ENCODE peak calls at places on chromosome 12, in six cellular contexts. J, Y, P, S, G and C are unnamed samples.

GRCh38 chr12:127558363-127558762 is 708.6 kb upstream of the TMEM132C start:
- DNase-seq in J (no peak), Y (no peak), P (no peak), S (no peak), G (no peak), C (no peak)

GRCh38 chr12:109653896-109654295 is 59.7 kb upstream of the FAM222A start:
- DNase-seq in J (no peak), Y (no peak), P (no peak), S (no peak), G (no peak), C (no peak)

GRCh38 chr12:38384816-38385491 is 68.4 kb downstream of the ALG10B start:
- DNase-seq in J (no peak), Y (no peak), P (no peak), S (no peak), G (no peak), C (no peak)

GRCh38 chr12:27236498-27236897 is 7.6 kb upstream of the STK38L start:
- DNase-seq in J (no peak), Y (no peak), P (peak), S (no peak), G (no peak), C (no peak)

GRCh38 chr12:48183091-48183875 is at the start of gene CCDC184:
- DNase-seq in J (peak), Y (peak), P (peak), S (peak), G (peak), C (no peak)

GRCh38 chr12:304815-305214 is 42.2 kb upstream of the SLC6A13 start:
- DNase-seq in J (no peak), Y (no peak), P (peak), S (no peak), G (no peak), C (no peak)

GRCh38 chr12:131477613-131478012 is 233.3 kb upstream of the SFSWAP start:
- DNase-seq in J (no peak), Y (no peak), P (no peak), S (no peak), G (no peak), C (no peak)

GRCh38 chr12:102950107-102950949 is 7.1 kb upstream of the ASCL1 start:
- DNase-seq in J (no peak), Y (peak), P (no peak), S (no peak), G (no peak), C (no peak)

GRCh38 chr12:10807186-10807585 is at the start of gene TAS2R8:
- DNase-seq in J (no peak), Y (no peak), P (no peak), S (no peak), G (no peak), C (no peak)

GRCh38 chr12:43914923-43915468 is 79.1 kb downstream of the TMEM117 start:
- DNase-seq in J (no peak), Y (no peak), P (no peak), S (no peak), G (no peak), C (no peak)

GRCh38 chr12:25518512-25518911 is 34.6 kb downstream of the LMNTD1 start:
- DNase-seq in J (no peak), Y (no peak), P (peak), S (no peak), G (no peak), C (no peak)

GRCh38 chr12:42804928-42805327 is 215.4 kb upstream of the PRICKLE1 start:
- DNase-seq in J (no peak), Y (no peak), P (no peak), S (no peak), G (no peak), C (no peak)

GRCh38 chr12:46299846-46300245 is 31.0 kb upstream of the SLC38A1 start:
- DNase-seq in J (no peak), Y (no peak), P (no peak), S (no peak), G (no peak), C (no peak)

GRCh38 chr12:40104461-40105264 is 1.2 kb downstream of the SLC2A13 start:
- DNase-seq in J (peak), Y (no peak), P (no peak), S (no peak), G (peak), C (no peak)

GRCh38 chr12:111685322-111685810 is 390 bp downstream of the BRAP start:
- DNase-seq in J (no peak), Y (no peak), P (no peak), S (no peak), G (no peak), C (no peak)

GRCh38 chr12:116210762-116211161 is 66.7 kb downstream of the MED13L start:
- DNase-seq in J (no peak), Y (no peak), P (no peak), S (no peak), G (no peak), C (no peak)

GRCh38 chr12:42946776-42947435 is 357.4 kb upstream of the PRICKLE1 start:
- DNase-seq in J (no peak), Y (no peak), P (no peak), S (no peak), G (no peak), C (no peak)

DNA sequence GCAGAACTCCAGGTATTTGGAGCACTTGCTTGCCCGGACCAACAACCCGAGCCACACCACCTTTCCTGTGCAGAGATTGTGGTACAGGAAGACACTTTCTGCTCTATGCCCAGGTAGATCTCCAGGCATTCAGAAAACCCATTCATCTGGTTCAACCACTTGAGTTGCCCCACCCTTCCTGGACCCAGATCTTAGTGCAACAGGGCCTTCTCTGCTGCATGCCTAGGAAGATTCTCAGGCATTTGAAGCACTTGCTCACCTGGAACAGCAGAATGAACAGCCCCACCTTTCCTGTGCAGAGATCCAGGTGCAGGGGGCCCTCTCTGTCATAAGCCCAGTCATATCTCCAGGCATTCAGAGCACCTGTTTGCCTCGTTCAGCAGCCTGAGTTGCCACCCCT is 412.8 kb upstream of the MGAT4C start:
- DNase-seq in J (no peak), Y (peak), P (no peak), S (no peak), G (no peak), C (no peak)
- TF ChIP-seq CTCF in J (no peak), Y (no peak), P (no peak), S (no peak), G (no peak), C (no peak)

DNA sequence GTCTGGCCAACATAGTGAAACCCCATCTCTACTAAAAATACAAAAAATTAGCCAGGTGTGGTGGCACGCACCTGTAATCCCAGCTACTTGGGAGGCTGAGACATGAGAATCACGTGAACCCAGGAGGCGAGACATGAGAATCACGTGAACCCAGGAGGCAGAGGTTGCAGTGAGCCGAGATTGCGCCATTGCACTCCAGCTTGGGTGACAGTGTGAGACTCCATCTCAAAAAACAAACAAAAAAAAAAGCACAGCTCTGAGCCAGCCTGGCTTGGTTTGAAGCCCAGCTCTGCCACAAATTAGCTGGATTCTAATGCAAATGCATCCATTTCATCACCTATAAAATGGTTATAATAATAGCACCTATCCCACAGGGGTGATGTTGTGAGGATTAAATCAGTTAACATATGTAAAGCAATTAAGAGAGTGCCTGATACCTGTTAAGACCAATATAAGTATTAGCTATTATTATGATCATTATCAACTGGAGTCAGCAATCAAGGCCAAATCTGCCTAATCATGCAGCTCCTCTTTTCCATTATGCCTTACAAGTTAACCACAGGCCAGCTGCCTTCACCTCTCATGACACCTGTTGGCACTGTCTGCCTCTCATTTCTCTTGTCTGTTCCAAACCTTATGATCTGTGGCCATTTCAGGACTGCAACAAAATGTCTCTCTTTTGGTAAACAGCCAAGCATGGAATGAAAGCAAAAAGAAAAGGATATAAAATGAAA is 2.1 kb downstream of the GNPTAB start:
- DNase-seq in J (no peak), Y (no peak), P (no peak), S (no peak), G (no peak), C (no peak)
- H3K4me3 ChIP-seq in J (no peak), Y (peak), P (no peak), S (no peak), G (no peak), C (no peak)

DNA sequence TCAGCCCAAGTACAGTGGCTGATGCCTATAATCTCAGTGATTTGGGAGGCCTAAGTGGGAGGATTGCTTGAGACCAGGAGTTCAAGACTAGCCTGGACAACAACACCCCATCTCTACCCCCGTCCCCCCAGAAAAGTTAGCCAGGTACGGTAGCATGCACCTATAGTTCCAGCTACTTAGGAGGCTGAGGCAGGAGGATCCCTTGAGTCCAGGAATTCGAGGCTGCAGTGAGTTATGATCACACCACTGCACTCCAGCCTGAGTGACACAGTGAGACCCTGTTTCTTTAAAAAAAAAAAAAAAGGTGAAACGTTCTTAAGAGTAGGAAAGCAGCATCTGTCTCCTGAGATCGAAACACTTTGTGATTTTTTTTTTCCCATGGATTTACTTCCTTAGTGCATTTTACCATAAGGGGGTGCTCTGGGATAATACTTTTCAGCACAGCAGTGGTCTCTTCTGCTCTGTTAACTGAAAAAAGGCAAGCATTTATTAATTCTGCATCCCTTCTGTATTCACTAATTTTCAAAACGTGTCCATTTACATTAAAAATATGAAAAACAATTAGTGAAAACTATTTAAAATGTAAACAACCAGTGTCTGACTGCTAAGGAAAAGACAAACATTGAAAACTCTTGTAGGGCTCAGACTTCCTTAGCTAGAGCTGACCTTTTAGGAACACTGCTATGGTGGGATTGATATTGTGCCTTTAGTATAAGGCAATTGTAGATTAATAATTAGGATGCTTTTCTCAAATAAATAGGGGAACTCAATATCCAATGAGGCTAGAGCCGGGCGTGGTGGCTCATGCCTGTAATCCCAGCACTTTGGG is 31.2 kb upstream of the USP44 start:
- DNase-seq in J (peak), Y (no peak), P (peak), S (no peak), G (no peak), C (no peak)
- TF ChIP-seq CTCF in J (peak), Y (no peak), P (peak), S (no peak), G (no peak), C (peak)

DNA sequence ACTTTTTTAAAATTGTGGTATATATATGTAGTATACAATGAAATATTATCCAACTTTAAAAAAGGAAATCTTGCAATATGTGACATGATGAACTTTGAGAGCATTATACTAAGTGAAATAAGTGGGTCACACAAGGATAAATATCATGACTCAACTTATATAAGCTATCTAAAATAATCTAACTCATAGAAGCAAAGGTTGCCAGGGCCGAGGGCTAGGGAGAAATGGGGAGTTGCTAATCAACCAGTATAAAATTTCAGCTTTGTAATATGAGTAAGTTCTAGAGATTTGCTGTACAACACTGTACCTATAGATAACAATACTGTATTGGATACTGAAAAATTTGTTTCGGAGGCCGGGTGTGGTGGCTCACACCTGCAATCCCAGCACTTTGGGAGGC is 38.5 kb downstream of the TAOK3 start:
- DNase-seq in J (no peak), Y (no peak), P (no peak), S (no peak), G (no peak), C (no peak)
- H3K4me3 ChIP-seq in J (no peak), Y (no peak), P (no peak), S (no peak), G (no peak), C (no peak)

GRCh38 chr12:96986883-96987523 is 79.9 kb downstream of the NEDD1 start:
- DNase-seq in J (peak), Y (no peak), P (peak), S (no peak), G (no peak), C (no peak)

GRCh38 chr12:96988919-96989318 is 81.9 kb downstream of the NEDD1 start:
- DNase-seq in J (no peak), Y (no peak), P (no peak), S (no peak), G (no peak), C (no peak)

GRCh38 chr12:96985515-96986362 is 78.7 kb downstream of the NEDD1 start:
- DNase-seq in J (peak), Y (peak), P (peak), S (peak), G (no peak), C (no peak)

GRCh38 chr12:96994900-96995299 is 87.8 kb downstream of the NEDD1 start:
- DNase-seq in J (no peak), Y (no peak), P (no peak), S (no peak), G (no peak), C (no peak)

GRCh38 chr12:96989916-96990315 is 82.9 kb downstream of the NEDD1 start:
- DNase-seq in J (no peak), Y (no peak), P (peak), S (no peak), G (no peak), C (no peak)
- TF ChIP-seq CTCF in J (peak), Y (no peak), P (no peak), S (no peak), G (no peak), C (no peak)

GRCh38 chr12:30694971-30695326 is 720 bp downstream of the IPO8 start:
- DNase-seq in J (peak), Y (peak), P (peak), S (peak), G (peak), C (no peak)

GRCh38 chr12:30691122-30691879 is 4.4 kb downstream of the IPO8 start:
- DNase-seq in J (peak), Y (no peak), P (peak), S (no peak), G (no peak), C (no peak)

GRCh38 chr12:30694412-30694955 is 1.2 kb downstream of the IPO8 start:
- DNase-seq in J (no peak), Y (no peak), P (peak), S (no peak), G (no peak), C (no peak)

GRCh38 chr12:30695327-30696102 is at the start of gene IPO8:
- DNase-seq in J (peak), Y (peak), P (peak), S (peak), G (peak), C (no peak)

GRCh38 chr12:30692470-30692869 is 3.2 kb downstream of the IPO8 start:
- DNase-seq in J (no peak), Y (no peak), P (peak), S (no peak), G (no peak), C (no peak)
- H3K4me3 ChIP-seq in J (no peak), Y (no peak), P (no peak), S (no peak), G (no peak), C (no peak)

GRCh38 chr12:124369055-124369900 is 74.4 kb downstream of the RFLNA start:
- DNase-seq in J (no peak), Y (peak), P (peak), S (no peak), G (peak), C (no peak)
- TF ChIP-seq CTCF in J (no peak), Y (peak), P (peak), S (no peak), G (peak), C (no peak)